ENCODE peak calls at places on chromosomes 1 and 21, in six cellular contexts. One of them, this sample, is unnamed.

GRCh38 chr1:182270731-182271130 is 120.9 kb downstream of the GLUL start:
- DNase-seq in A549: no peak
- DNase-seq in IMR-90: no peak
- DNase-seq in HEK293T: no peak
- DNase-seq in GM12878: no peak
- DNase-seq in K562: no peak
- DNase-seq in this sample: no peak

GRCh38 chr1:68149907-68150306 is 82.4 kb downstream of the WLS start:
- DNase-seq in A549: no peak
- DNase-seq in IMR-90: no peak
- DNase-seq in HEK293T: no peak
- DNase-seq in GM12878: no peak
- DNase-seq in K562: no peak
- DNase-seq in this sample: no peak

GRCh38 chr1:156435551-156436318 is 64.8 kb downstream of the MEF2D start:
- DNase-seq in A549: no peak
- DNase-seq in IMR-90: no peak
- DNase-seq in HEK293T: no peak
- DNase-seq in GM12878: no peak
- DNase-seq in K562: no peak
- DNase-seq in this sample: no peak

GRCh38 chr1:37362569-37362968 is 111.8 kb upstream of the ZC3H12A start:
- DNase-seq in A549: no peak
- DNase-seq in IMR-90: no peak
- DNase-seq in HEK293T: no peak
- DNase-seq in GM12878: no peak
- DNase-seq in K562: no peak
- DNase-seq in this sample: no peak

GRCh38 chr21:46661211-46661625 is 25.7 kb downstream of the PRMT2 start:
- DNase-seq in A549: no peak
- DNase-seq in IMR-90: peak
- DNase-seq in HEK293T: peak
- DNase-seq in GM12878: no peak
- DNase-seq in K562: no peak
- DNase-seq in this sample: no peak

GRCh38 chr1:50710099-50710498 is 250.0 kb downstream of the FAF1 start:
- DNase-seq in A549: no peak
- DNase-seq in IMR-90: no peak
- DNase-seq in HEK293T: no peak
- DNase-seq in GM12878: no peak
- DNase-seq in K562: no peak
- DNase-seq in this sample: no peak

GRCh38 chr1:223811634-223812101 is 34.1 kb downstream of the TP53BP2 start:
- DNase-seq in A549: no peak
- DNase-seq in IMR-90: peak
- DNase-seq in HEK293T: peak
- DNase-seq in GM12878: no peak
- DNase-seq in K562: no peak
- DNase-seq in this sample: peak

GRCh38 chr21:28393279-28393678 is 599.4 kb downstream of the LTN1 start:
- DNase-seq in A549: no peak
- DNase-seq in IMR-90: peak
- DNase-seq in HEK293T: no peak
- DNase-seq in GM12878: no peak
- DNase-seq in K562: no peak
- DNase-seq in this sample: no peak

GRCh38 chr1:225454067-225454618 is 26.3 kb upstream of the LBR start:
- DNase-seq in A549: no peak
- DNase-seq in IMR-90: peak
- DNase-seq in HEK293T: no peak
- DNase-seq in GM12878: no peak
- DNase-seq in K562: no peak
- DNase-seq in this sample: peak

GRCh38 chr1:152111515-152111968 is 3.7 kb downstream of the TCHH start:
- DNase-seq in A549: no peak
- DNase-seq in IMR-90: peak
- DNase-seq in HEK293T: peak
- DNase-seq in GM12878: no peak
- DNase-seq in K562: no peak
- DNase-seq in this sample: no peak

GRCh38 chr1:231363624-231364023 is 25.5 kb downstream of the SPRTN start:
- DNase-seq in A549: no peak
- DNase-seq in IMR-90: no peak
- DNase-seq in HEK293T: no peak
- DNase-seq in GM12878: no peak
- DNase-seq in K562: no peak
- DNase-seq in this sample: no peak

GRCh38 chr1:183218981-183219621 is 33.0 kb downstream of the LAMC2 start:
- DNase-seq in A549: no peak
- DNase-seq in IMR-90: no peak
- DNase-seq in HEK293T: no peak
- DNase-seq in GM12878: no peak
- DNase-seq in K562: no peak
- DNase-seq in this sample: no peak

GRCh38 chr1:38656741-38657140 is 202.8 kb downstream of the RRAGC start:
- DNase-seq in A549: no peak
- DNase-seq in IMR-90: no peak
- DNase-seq in HEK293T: no peak
- DNase-seq in GM12878: no peak
- DNase-seq in K562: no peak
- DNase-seq in this sample: no peak

GRCh38 chr1:103525114-103525606 is 339 bp upstream of the RNPC3 start:
- DNase-seq in A549: peak
- DNase-seq in IMR-90: peak
- DNase-seq in HEK293T: peak
- DNase-seq in GM12878: no peak
- DNase-seq in K562: peak
- DNase-seq in this sample: peak

GRCh38 chr1:33985656-33986055 is 121.8 kb downstream of the HMGB4 start:
- DNase-seq in A549: no peak
- DNase-seq in IMR-90: peak
- DNase-seq in HEK293T: no peak
- DNase-seq in GM12878: no peak
- DNase-seq in K562: no peak
- DNase-seq in this sample: peak

GRCh38 chr1:185916866-185917265 is 182.7 kb downstream of the HMCN1 start:
- DNase-seq in A549: no peak
- DNase-seq in IMR-90: peak
- DNase-seq in HEK293T: no peak
- DNase-seq in GM12878: no peak
- DNase-seq in K562: no peak
- DNase-seq in this sample: no peak

GRCh38 chr1:5370321-5370720 is 621.9 kb downstream of the NPHP4 start:
- DNase-seq in A549: no peak
- DNase-seq in IMR-90: no peak
- DNase-seq in HEK293T: no peak
- DNase-seq in GM12878: no peak
- DNase-seq in K562: no peak
- DNase-seq in this sample: no peak
- TF ChIP-seq BHLHE40 in A549: no peak
- TF ChIP-seq BHLHE40 in IMR-90: no peak
- TF ChIP-seq BHLHE40 in HEK293T: no peak
- TF ChIP-seq BHLHE40 in GM12878: no peak
- TF ChIP-seq BHLHE40 in K562: no peak
- TF ChIP-seq BHLHE40 in this sample: no peak

GRCh38 chr1:209580577-209580976 is 2.9 kb upstream of the CAMK1G start:
- DNase-seq in A549: no peak
- DNase-seq in IMR-90: peak
- DNase-seq in HEK293T: no peak
- DNase-seq in GM12878: no peak
- DNase-seq in K562: no peak
- DNase-seq in this sample: no peak
- TF ChIP-seq BHLHE40 in A549: no peak
- TF ChIP-seq BHLHE40 in IMR-90: no peak
- TF ChIP-seq BHLHE40 in HEK293T: no peak
- TF ChIP-seq BHLHE40 in GM12878: no peak
- TF ChIP-seq BHLHE40 in K562: no peak
- TF ChIP-seq BHLHE40 in this sample: no peak

DNA sequence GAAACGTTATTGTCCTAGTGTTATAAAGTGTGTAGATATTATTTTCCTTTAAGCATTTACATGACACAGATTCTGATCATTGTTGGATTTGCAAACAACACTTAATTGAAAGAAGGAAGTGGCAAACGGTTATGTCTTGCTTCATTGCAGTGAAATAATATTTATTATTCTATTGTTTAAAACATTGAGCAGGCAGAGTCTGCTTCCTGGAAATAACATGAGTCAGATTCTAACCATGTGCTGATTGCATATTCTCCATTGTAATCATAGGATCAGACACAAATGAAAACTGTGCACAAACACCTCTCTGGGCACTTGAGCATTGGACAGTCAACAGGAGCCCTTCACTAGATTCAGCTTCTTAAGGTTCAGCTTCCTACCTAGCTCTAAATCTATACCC is 46.8 kb upstream of the USP25 start:
- DNase-seq in A549: no peak
- DNase-seq in IMR-90: peak
- DNase-seq in HEK293T: no peak
- DNase-seq in GM12878: no peak
- DNase-seq in K562: no peak
- DNase-seq in this sample: no peak
- TF ChIP-seq BHLHE40 in A549: no peak
- TF ChIP-seq BHLHE40 in IMR-90: no peak
- TF ChIP-seq BHLHE40 in HEK293T: no peak
- TF ChIP-seq BHLHE40 in GM12878: no peak
- TF ChIP-seq BHLHE40 in K562: no peak
- TF ChIP-seq BHLHE40 in this sample: no peak

GRCh38 chr1:153545067-153546055 is at the start of gene S100A4:
- DNase-seq in A549: peak
- DNase-seq in IMR-90: peak
- DNase-seq in HEK293T: peak
- DNase-seq in GM12878: peak
- DNase-seq in K562: peak
- DNase-seq in this sample: peak
- TF ChIP-seq BHLHE40 in A549: no peak
- TF ChIP-seq BHLHE40 in IMR-90: no peak
- TF ChIP-seq BHLHE40 in HEK293T: no peak
- TF ChIP-seq BHLHE40 in GM12878: no peak
- TF ChIP-seq BHLHE40 in K562: no peak
- TF ChIP-seq BHLHE40 in this sample: no peak

GRCh38 chr1:160645386-160646063 is 1.3 kb downstream of the SLAMF1 start:
- DNase-seq in A549: no peak
- DNase-seq in IMR-90: no peak
- DNase-seq in HEK293T: no peak
- DNase-seq in GM12878: no peak
- DNase-seq in K562: no peak
- DNase-seq in this sample: no peak
- TF ChIP-seq BHLHE40 in A549: no peak
- TF ChIP-seq BHLHE40 in IMR-90: no peak
- TF ChIP-seq BHLHE40 in HEK293T: no peak
- TF ChIP-seq BHLHE40 in GM12878: no peak
- TF ChIP-seq BHLHE40 in K562: no peak
- TF ChIP-seq BHLHE40 in this sample: no peak

GRCh38 chr1:32706491-32706890 is 3.9 kb upstream of the SYNC start:
- DNase-seq in A549: no peak
- DNase-seq in IMR-90: no peak
- DNase-seq in HEK293T: no peak
- DNase-seq in GM12878: no peak
- DNase-seq in K562: no peak
- DNase-seq in this sample: no peak
- TF ChIP-seq BHLHE40 in A549: no peak
- TF ChIP-seq BHLHE40 in IMR-90: no peak
- TF ChIP-seq BHLHE40 in HEK293T: no peak
- TF ChIP-seq BHLHE40 in GM12878: no peak
- TF ChIP-seq BHLHE40 in K562: no peak
- TF ChIP-seq BHLHE40 in this sample: no peak

GRCh38 chr1:160550572-160551034 is 27.5 kb upstream of the SLAMF6 start:
- DNase-seq in A549: no peak
- DNase-seq in IMR-90: no peak
- DNase-seq in HEK293T: no peak
- DNase-seq in GM12878: no peak
- DNase-seq in K562: peak
- DNase-seq in this sample: no peak
- TF ChIP-seq BHLHE40 in A549: no peak
- TF ChIP-seq BHLHE40 in IMR-90: no peak
- TF ChIP-seq BHLHE40 in HEK293T: no peak
- TF ChIP-seq BHLHE40 in GM12878: no peak
- TF ChIP-seq BHLHE40 in K562: no peak
- TF ChIP-seq BHLHE40 in this sample: no peak

DNA sequence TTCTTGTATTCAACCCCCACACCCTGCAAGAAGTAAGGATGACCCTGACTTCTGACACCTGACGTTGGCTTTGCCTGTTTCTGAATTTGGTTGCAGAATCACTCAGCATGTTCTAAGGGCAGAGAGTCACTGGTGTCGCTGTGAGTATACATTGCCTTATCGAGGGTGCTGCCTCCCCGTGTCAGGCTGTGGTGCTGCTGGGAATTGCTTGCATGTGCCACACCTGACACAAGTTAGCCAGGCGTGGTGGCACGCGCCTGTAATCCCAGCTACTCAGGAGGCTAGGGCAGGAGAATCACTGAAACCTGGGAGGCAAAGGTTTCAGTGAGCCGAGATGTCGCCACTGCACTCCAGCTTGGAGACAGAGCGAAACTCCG is 45.9 kb downstream of the WDR4 start:
- DNase-seq in A549: peak
- DNase-seq in IMR-90: peak
- DNase-seq in HEK293T: peak
- DNase-seq in GM12878: peak
- DNase-seq in K562: peak
- DNase-seq in this sample: peak
- TF ChIP-seq BHLHE40 in A549: no peak
- TF ChIP-seq BHLHE40 in IMR-90: no peak
- TF ChIP-seq BHLHE40 in HEK293T: no peak
- TF ChIP-seq BHLHE40 in GM12878: no peak
- TF ChIP-seq BHLHE40 in K562: peak
- TF ChIP-seq BHLHE40 in this sample: no peak

GRCh38 chr1:27487927-27488522 is 1.9 kb downstream of the WASF2 start:
- DNase-seq in A549: no peak
- DNase-seq in IMR-90: no peak
- DNase-seq in HEK293T: no peak
- DNase-seq in GM12878: no peak
- DNase-seq in K562: no peak
- DNase-seq in this sample: no peak

GRCh38 chr1:27491748-27492700 is 2.1 kb upstream of the WASF2 start:
- DNase-seq in A549: no peak
- DNase-seq in IMR-90: no peak
- DNase-seq in HEK293T: no peak
- DNase-seq in GM12878: no peak
- DNase-seq in K562: no peak
- DNase-seq in this sample: no peak

GRCh38 chr1:27485363-27485762 is 4.6 kb downstream of the WASF2 start:
- DNase-seq in A549: no peak
- DNase-seq in IMR-90: no peak
- DNase-seq in HEK293T: no peak
- DNase-seq in GM12878: no peak
- DNase-seq in K562: no peak
- DNase-seq in this sample: no peak

GRCh38 chr1:27489973-27490741 is at the start of gene WASF2:
- DNase-seq in A549: peak
- DNase-seq in IMR-90: peak
- DNase-seq in HEK293T: peak
- DNase-seq in GM12878: peak
- DNase-seq in K562: peak
- DNase-seq in this sample: peak

GRCh38 chr1:27488523-27489138 is 1.3 kb downstream of the WASF2 start:
- DNase-seq in A549: no peak
- DNase-seq in IMR-90: peak
- DNase-seq in HEK293T: no peak
- DNase-seq in GM12878: no peak
- DNase-seq in K562: no peak
- DNase-seq in this sample: no peak
- TF ChIP-seq BHLHE40 in A549: no peak
- TF ChIP-seq BHLHE40 in IMR-90: no peak
- TF ChIP-seq BHLHE40 in HEK293T: no peak
- TF ChIP-seq BHLHE40 in GM12878: no peak
- TF ChIP-seq BHLHE40 in K562: no peak
- TF ChIP-seq BHLHE40 in this sample: no peak

GRCh38 chr1:228171221-228171891 is 5.8 kb downstream of the IBA57 start:
- DNase-seq in A549: no peak
- DNase-seq in IMR-90: no peak
- DNase-seq in HEK293T: no peak
- DNase-seq in GM12878: no peak
- DNase-seq in K562: no peak
- DNase-seq in this sample: no peak
- TF ChIP-seq BHLHE40 in A549: no peak
- TF ChIP-seq BHLHE40 in IMR-90: no peak
- TF ChIP-seq BHLHE40 in HEK293T: no peak
- TF ChIP-seq BHLHE40 in GM12878: no peak
- TF ChIP-seq BHLHE40 in K562: no peak
- TF ChIP-seq BHLHE40 in this sample: no peak

This sample was measured in HepG2.